ENCODE peak calls at places on chromosomes 16 and 17, in nine cellular contexts. One of them, this sample, is unnamed.

GRCh38 chr16:610513-611381 is 20.0 kb upstream of the WFIKKN1 start:
- DNase-seq in EH: peak
- DNase-seq in GM04503: no peak
- DNase-seq in lower leg skin: no peak
- DNase-seq in hepatic stellate cell: no peak
- DNase-seq in kidney: peak
- DNase-seq in NCI-H1092: no peak
- DNase-seq in mesothelial cell of epicardium: no peak
- DNase-seq in activated CD8-positive, alpha-beta memory T cell treated with anti-CD3 and anti-CD28 coated beads, Interleukin-2, amount 50 U/mL, for 48 hours: peak
- DNase-seq in this sample: peak

GRCh38 chr17:4852504-4853075 is 19.4 kb downstream of the MINK1 start:
- DNase-seq in hepatic stellate cell: peak
- DNase-seq in kidney: peak
- DNase-seq in mesothelial cell of epicardium: no peak
- DNase-seq in EH: peak
- DNase-seq in GM04503: no peak
- DNase-seq in NCI-H1092: no peak
- DNase-seq in activated CD8-positive, alpha-beta memory T cell treated with anti-CD3 and anti-CD28 coated beads, Interleukin-2, amount 50 U/mL, for 48 hours: no peak
- DNase-seq in lower leg skin: no peak
- DNase-seq in this sample: no peak

GRCh38 chr16:565420-566330 is 1.1 kb upstream of the NHLRC4 start:
- DNase-seq in activated CD8-positive, alpha-beta memory T cell treated with anti-CD3 and anti-CD28 coated beads, Interleukin-2, amount 50 U/mL, for 48 hours: no peak
- DNase-seq in mesothelial cell of epicardium: no peak
- DNase-seq in kidney: peak
- DNase-seq in hepatic stellate cell: no peak
- DNase-seq in lower leg skin: no peak
- DNase-seq in GM04503: no peak
- DNase-seq in EH: peak
- DNase-seq in NCI-H1092: no peak
- DNase-seq in this sample: no peak

GRCh38 chr16:10828851-10829331 is 10.3 kb upstream of the TVP23A start:
- DNase-seq in lower leg skin: peak
- DNase-seq in hepatic stellate cell: peak
- DNase-seq in GM04503: peak
- DNase-seq in EH: peak
- DNase-seq in activated CD8-positive, alpha-beta memory T cell treated with anti-CD3 and anti-CD28 coated beads, Interleukin-2, amount 50 U/mL, for 48 hours: no peak
- DNase-seq in mesothelial cell of epicardium: no peak
- DNase-seq in NCI-H1092: peak
- DNase-seq in kidney: peak
- DNase-seq in this sample: peak

GRCh38 chr16:28494141-28494851 is at the start of gene APOBR:
- DNase-seq in mesothelial cell of epicardium: no peak
- DNase-seq in lower leg skin: no peak
- DNase-seq in kidney: peak
- DNase-seq in NCI-H1092: no peak
- DNase-seq in hepatic stellate cell: no peak
- DNase-seq in EH: no peak
- DNase-seq in GM04503: no peak
- DNase-seq in activated CD8-positive, alpha-beta memory T cell treated with anti-CD3 and anti-CD28 coated beads, Interleukin-2, amount 50 U/mL, for 48 hours: peak
- DNase-seq in this sample: no peak

GRCh38 chr17:42484304-42484703 is 25.6 kb downstream of the ATP6V0A1 start:
- DNase-seq in hepatic stellate cell: no peak
- DNase-seq in mesothelial cell of epicardium: no peak
- DNase-seq in kidney: no peak
- DNase-seq in NCI-H1092: no peak
- DNase-seq in GM04503: no peak
- DNase-seq in activated CD8-positive, alpha-beta memory T cell treated with anti-CD3 and anti-CD28 coated beads, Interleukin-2, amount 50 U/mL, for 48 hours: peak
- DNase-seq in EH: no peak
- DNase-seq in lower leg skin: no peak
- DNase-seq in this sample: no peak

GRCh38 chr16:86969716-86970115 is 347.5 kb downstream of the C16orf95 start:
- DNase-seq in activated CD8-positive, alpha-beta memory T cell treated with anti-CD3 and anti-CD28 coated beads, Interleukin-2, amount 50 U/mL, for 48 hours: no peak
- DNase-seq in mesothelial cell of epicardium: no peak
- DNase-seq in GM04503: no peak
- DNase-seq in kidney: peak
- DNase-seq in lower leg skin: no peak
- DNase-seq in hepatic stellate cell: no peak
- DNase-seq in EH: no peak
- DNase-seq in NCI-H1092: no peak
- DNase-seq in this sample: no peak

GRCh38 chr17:49691677-49692191 is 13.8 kb upstream of the SPOP start:
- DNase-seq in kidney: no peak
- DNase-seq in lower leg skin: peak
- DNase-seq in NCI-H1092: no peak
- DNase-seq in hepatic stellate cell: peak
- DNase-seq in GM04503: no peak
- DNase-seq in mesothelial cell of epicardium: no peak
- DNase-seq in activated CD8-positive, alpha-beta memory T cell treated with anti-CD3 and anti-CD28 coated beads, Interleukin-2, amount 50 U/mL, for 48 hours: no peak
- DNase-seq in EH: peak
- DNase-seq in this sample: no peak

GRCh38 chr16:66578596-66579531 is at the start of gene CMTM2:
- DNase-seq in GM04503: no peak
- DNase-seq in EH: no peak
- DNase-seq in activated CD8-positive, alpha-beta memory T cell treated with anti-CD3 and anti-CD28 coated beads, Interleukin-2, amount 50 U/mL, for 48 hours: no peak
- DNase-seq in kidney: no peak
- DNase-seq in hepatic stellate cell: no peak
- DNase-seq in NCI-H1092: peak
- DNase-seq in lower leg skin: no peak
- DNase-seq in mesothelial cell of epicardium: no peak
- DNase-seq in this sample: no peak

GRCh38 chr16:67872631-67873434 is at the start of gene EDC4:
- DNase-seq in activated CD8-positive, alpha-beta memory T cell treated with anti-CD3 and anti-CD28 coated beads, Interleukin-2, amount 50 U/mL, for 48 hours: peak
- DNase-seq in hepatic stellate cell: peak
- DNase-seq in NCI-H1092: peak
- DNase-seq in kidney: peak
- DNase-seq in EH: peak
- DNase-seq in GM04503: no peak
- DNase-seq in mesothelial cell of epicardium: peak
- DNase-seq in lower leg skin: peak
- DNase-seq in this sample: peak

GRCh38 chr17:7041607-7042506 is 2.0 kb downstream of the SLC16A11 start:
- DNase-seq in NCI-H1092: no peak
- DNase-seq in mesothelial cell of epicardium: no peak
- DNase-seq in hepatic stellate cell: no peak
- DNase-seq in GM04503: no peak
- DNase-seq in kidney: no peak
- DNase-seq in EH: no peak
- DNase-seq in activated CD8-positive, alpha-beta memory T cell treated with anti-CD3 and anti-CD28 coated beads, Interleukin-2, amount 50 U/mL, for 48 hours: peak
- DNase-seq in lower leg skin: no peak
- DNase-seq in this sample: no peak

GRCh38 chr17:55068862-55069771 is 100.6 kb downstream of the STXBP4 start:
- DNase-seq in lower leg skin: no peak
- DNase-seq in kidney: no peak
- DNase-seq in activated CD8-positive, alpha-beta memory T cell treated with anti-CD3 and anti-CD28 coated beads, Interleukin-2, amount 50 U/mL, for 48 hours: no peak
- DNase-seq in hepatic stellate cell: no peak
- DNase-seq in NCI-H1092: no peak
- DNase-seq in GM04503: no peak
- DNase-seq in mesothelial cell of epicardium: no peak
- DNase-seq in EH: no peak
- DNase-seq in this sample: no peak

GRCh38 chr16:10827691-10828341 is 9.2 kb upstream of the TVP23A start:
- DNase-seq in activated CD8-positive, alpha-beta memory T cell treated with anti-CD3 and anti-CD28 coated beads, Interleukin-2, amount 50 U/mL, for 48 hours: no peak
- DNase-seq in kidney: peak
- DNase-seq in lower leg skin: peak
- DNase-seq in GM04503: peak
- DNase-seq in EH: peak
- DNase-seq in mesothelial cell of epicardium: no peak
- DNase-seq in NCI-H1092: no peak
- DNase-seq in hepatic stellate cell: peak
- DNase-seq in this sample: no peak